ENCODE peak calls at places on chromosomes 2 and 18, in seven cellular contexts. One of them, this sample, is unnamed.

GRCh38 chr2:237434916-237435315 is 21.0 kb upstream of the COL6A3 start:
- DNase-seq in MV-4-11: peak
- DNase-seq in activated T-cell treated with anti-CD3 and anti-CD28 coated beads for 1 hour: peak
- DNase-seq in smooth muscle cell of the brain vasculature: no peak
- DNase-seq in GM23338: no peak
- DNase-seq in GM03348: peak
- DNase-seq in HFF-Myc: no peak
- DNase-seq in this sample: no peak

GRCh38 chr18:7740815-7741214 is 173.7 kb downstream of the PTPRM start:
- DNase-seq in smooth muscle cell of the brain vasculature: peak
- DNase-seq in HFF-Myc: no peak
- DNase-seq in MV-4-11: no peak
- DNase-seq in activated T-cell treated with anti-CD3 and anti-CD28 coated beads for 1 hour: no peak
- DNase-seq in GM03348: no peak
- DNase-seq in GM23338: peak
- DNase-seq in this sample: no peak

GRCh38 chr2:215461836-215462532 is 26.1 kb upstream of the FN1 start:
- DNase-seq in GM23338: no peak
- DNase-seq in MV-4-11: no peak
- DNase-seq in GM03348: no peak
- DNase-seq in HFF-Myc: no peak
- DNase-seq in activated T-cell treated with anti-CD3 and anti-CD28 coated beads for 1 hour: no peak
- DNase-seq in smooth muscle cell of the brain vasculature: no peak
- DNase-seq in this sample: no peak

GRCh38 chr2:118913131-118913804 is 28.7 kb upstream of the MARCO start:
- DNase-seq in GM23338: no peak
- DNase-seq in HFF-Myc: no peak
- DNase-seq in GM03348: no peak
- DNase-seq in smooth muscle cell of the brain vasculature: no peak
- DNase-seq in activated T-cell treated with anti-CD3 and anti-CD28 coated beads for 1 hour: no peak
- DNase-seq in MV-4-11: peak
- DNase-seq in this sample: no peak

GRCh38 chr2:96325884-96326255 is 753 bp downstream of the ITPRIPL1 start:
- DNase-seq in smooth muscle cell of the brain vasculature: no peak
- DNase-seq in GM03348: no peak
- DNase-seq in HFF-Myc: no peak
- DNase-seq in GM23338: no peak
- DNase-seq in MV-4-11: no peak
- DNase-seq in activated T-cell treated with anti-CD3 and anti-CD28 coated beads for 1 hour: peak
- DNase-seq in this sample: no peak

GRCh38 chr2:218354850-218355443 is 1.7 kb upstream of the CATIP start:
- DNase-seq in GM03348: no peak
- DNase-seq in MV-4-11: no peak
- DNase-seq in GM23338: no peak
- DNase-seq in activated T-cell treated with anti-CD3 and anti-CD28 coated beads for 1 hour: no peak
- DNase-seq in smooth muscle cell of the brain vasculature: no peak
- DNase-seq in HFF-Myc: no peak
- DNase-seq in this sample: no peak

GRCh38 chr2:54775710-54776109 is 52.2 kb downstream of the EML6 start:
- DNase-seq in HFF-Myc: no peak
- DNase-seq in smooth muscle cell of the brain vasculature: no peak
- DNase-seq in GM03348: no peak
- DNase-seq in activated T-cell treated with anti-CD3 and anti-CD28 coated beads for 1 hour: no peak
- DNase-seq in GM23338: no peak
- DNase-seq in MV-4-11: no peak
- DNase-seq in this sample: no peak

GRCh38 chr18:58694720-58695468 is 23.6 kb downstream of the MALT1 start:
- DNase-seq in smooth muscle cell of the brain vasculature: no peak
- DNase-seq in GM03348: no peak
- DNase-seq in HFF-Myc: no peak
- DNase-seq in GM23338: no peak
- DNase-seq in MV-4-11: no peak
- DNase-seq in activated T-cell treated with anti-CD3 and anti-CD28 coated beads for 1 hour: no peak
- DNase-seq in this sample: no peak

GRCh38 chr2:209648714-209649113 is 122.9 kb upstream of the UNC80 start:
- DNase-seq in activated T-cell treated with anti-CD3 and anti-CD28 coated beads for 1 hour: no peak
- DNase-seq in GM23338: peak
- DNase-seq in MV-4-11: no peak
- DNase-seq in smooth muscle cell of the brain vasculature: no peak
- DNase-seq in HFF-Myc: no peak
- DNase-seq in GM03348: peak
- DNase-seq in this sample: no peak

GRCh38 chr2:176174382-176174834 is 14.1 kb upstream of the HOXD1 start:
- DNase-seq in activated T-cell treated with anti-CD3 and anti-CD28 coated beads for 1 hour: no peak
- DNase-seq in smooth muscle cell of the brain vasculature: no peak
- DNase-seq in GM03348: peak
- DNase-seq in GM23338: no peak
- DNase-seq in HFF-Myc: no peak
- DNase-seq in MV-4-11: peak
- DNase-seq in this sample: no peak

GRCh38 chr2:160294339-160294803 is 94.3 kb upstream of the ITGB6 start:
- DNase-seq in activated T-cell treated with anti-CD3 and anti-CD28 coated beads for 1 hour: no peak
- DNase-seq in smooth muscle cell of the brain vasculature: peak
- DNase-seq in GM23338: no peak
- DNase-seq in MV-4-11: peak
- DNase-seq in GM03348: peak
- DNase-seq in HFF-Myc: peak
- DNase-seq in this sample: no peak

GRCh38 chr2:231926180-231926741 is at the start of gene NPPC:
- DNase-seq in smooth muscle cell of the brain vasculature: no peak
- DNase-seq in MV-4-11: peak
- DNase-seq in GM03348: peak
- DNase-seq in GM23338: peak
- DNase-seq in HFF-Myc: no peak
- DNase-seq in activated T-cell treated with anti-CD3 and anti-CD28 coated beads for 1 hour: no peak
- DNase-seq in this sample: no peak

GRCh38 chr2:102664439-102665042 is 45.2 kb downstream of the SLC9A2 start:
- DNase-seq in GM03348: no peak
- DNase-seq in HFF-Myc: peak
- DNase-seq in MV-4-11: no peak
- DNase-seq in GM23338: no peak
- DNase-seq in activated T-cell treated with anti-CD3 and anti-CD28 coated beads for 1 hour: no peak
- DNase-seq in smooth muscle cell of the brain vasculature: no peak
- DNase-seq in this sample: peak

GRCh38 chr2:119438726-119439284 is 7.2 kb downstream of the TMEM37 start:
- DNase-seq in GM23338: no peak
- DNase-seq in activated T-cell treated with anti-CD3 and anti-CD28 coated beads for 1 hour: no peak
- DNase-seq in MV-4-11: no peak
- DNase-seq in GM03348: no peak
- DNase-seq in HFF-Myc: no peak
- DNase-seq in smooth muscle cell of the brain vasculature: no peak
- DNase-seq in this sample: no peak

GRCh38 chr18:23231340-23232021 is 96.2 kb downstream of the CABLES1 start:
- DNase-seq in GM23338: no peak
- DNase-seq in HFF-Myc: peak
- DNase-seq in activated T-cell treated with anti-CD3 and anti-CD28 coated beads for 1 hour: peak
- DNase-seq in GM03348: peak
- DNase-seq in smooth muscle cell of the brain vasculature: peak
- DNase-seq in MV-4-11: peak
- DNase-seq in this sample: no peak

GRCh38 chr18:23401400-23402347 is 51.4 kb upstream of the RIOK3 start:
- DNase-seq in HFF-Myc: peak
- DNase-seq in activated T-cell treated with anti-CD3 and anti-CD28 coated beads for 1 hour: no peak
- DNase-seq in smooth muscle cell of the brain vasculature: peak
- DNase-seq in GM23338: peak
- DNase-seq in GM03348: peak
- DNase-seq in MV-4-11: no peak
- DNase-seq in this sample: no peak

GRCh38 chr2:50783116-50783515 is 248.8 kb downstream of the NRXN1 start:
- DNase-seq in HFF-Myc: no peak
- DNase-seq in MV-4-11: no peak
- DNase-seq in activated T-cell treated with anti-CD3 and anti-CD28 coated beads for 1 hour: no peak
- DNase-seq in smooth muscle cell of the brain vasculature: no peak
- DNase-seq in GM23338: no peak
- DNase-seq in GM03348: no peak
- DNase-seq in this sample: no peak

GRCh38 chr2:102660070-102660469 is 40.7 kb downstream of the SLC9A2 start:
- DNase-seq in MV-4-11: no peak
- DNase-seq in activated T-cell treated with anti-CD3 and anti-CD28 coated beads for 1 hour: no peak
- DNase-seq in GM23338: no peak
- DNase-seq in HFF-Myc: no peak
- DNase-seq in GM03348: no peak
- DNase-seq in smooth muscle cell of the brain vasculature: no peak
- DNase-seq in this sample: no peak

This sample was measured in Panc1.